ENCODE peak calls at places on chromosomes 4 and X, in seven cellular contexts. One of them, this sample, is unnamed.
A peak's percentile ranks its signal among the peaks of the same experiment; 100 is the strongest.

GRCh38 chr4:138078264-138078663 is 163.9 kb downstream of the SLC7A11 start:
- DNase-seq in T follicular helper cell: no peak
- DNase-seq in CD8-positive, alpha-beta memory T cell: no peak
- DNase-seq in B cell: no peak
- DNase-seq in posterior vena cava: no peak
- DNase-seq in A172: no peak
- DNase-seq in fibroblast of mammary gland: no peak
- DNase-seq in this sample: no peak

GRCh38 chrX:6228720-6229119 is at the start of gene NLGN4X:
- DNase-seq in posterior vena cava: no peak
- DNase-seq in A172: no peak
- DNase-seq in B cell: no peak
- DNase-seq in T follicular helper cell: no peak
- DNase-seq in fibroblast of mammary gland: no peak
- DNase-seq in CD8-positive, alpha-beta memory T cell: no peak
- DNase-seq in this sample: no peak

GRCh38 chr4:8267077-8267476 is 2.5 kb upstream of the HTRA3 start:
- DNase-seq in A172: no peak
- DNase-seq in posterior vena cava: peak; percentile 92
- DNase-seq in T follicular helper cell: no peak
- DNase-seq in CD8-positive, alpha-beta memory T cell: no peak
- DNase-seq in B cell: peak; percentile 13
- DNase-seq in fibroblast of mammary gland: peak; percentile 62
- DNase-seq in this sample: peak; percentile 58

GRCh38 chr4:141473952-141474351 is 162.4 kb upstream of the IL15 start:
- DNase-seq in B cell: no peak
- DNase-seq in CD8-positive, alpha-beta memory T cell: no peak
- DNase-seq in posterior vena cava: no peak
- DNase-seq in A172: no peak
- DNase-seq in fibroblast of mammary gland: peak; percentile 80
- DNase-seq in T follicular helper cell: no peak
- DNase-seq in this sample: no peak

GRCh38 chrX:111823068-111823467 is 52.9 kb upstream of the TRPC5OS start:
- DNase-seq in CD8-positive, alpha-beta memory T cell: no peak
- DNase-seq in posterior vena cava: no peak
- DNase-seq in A172: no peak
- DNase-seq in B cell: no peak
- DNase-seq in fibroblast of mammary gland: no peak
- DNase-seq in T follicular helper cell: no peak
- DNase-seq in this sample: no peak

GRCh38 chrX:3407785-3408184 is 61.3 kb upstream of the MXRA5 start:
- DNase-seq in posterior vena cava: no peak
- DNase-seq in fibroblast of mammary gland: no peak
- DNase-seq in T follicular helper cell: no peak
- DNase-seq in CD8-positive, alpha-beta memory T cell: no peak
- DNase-seq in A172: no peak
- DNase-seq in B cell: no peak
- DNase-seq in this sample: no peak

GRCh38 chr4:109746728-109747127 is 16.9 kb upstream of the PLA2G12A start:
- DNase-seq in B cell: no peak
- DNase-seq in fibroblast of mammary gland: no peak
- DNase-seq in A172: no peak
- DNase-seq in CD8-positive, alpha-beta memory T cell: no peak
- DNase-seq in T follicular helper cell: no peak
- DNase-seq in posterior vena cava: no peak
- DNase-seq in this sample: no peak

GRCh38 chr4:141056473-141056872 is 76.8 kb downstream of the RNF150 start:
- DNase-seq in B cell: no peak
- DNase-seq in fibroblast of mammary gland: no peak
- DNase-seq in CD8-positive, alpha-beta memory T cell: no peak
- DNase-seq in A172: no peak
- DNase-seq in T follicular helper cell: no peak
- DNase-seq in posterior vena cava: no peak
- DNase-seq in this sample: no peak

GRCh38 chrX:13791559-13791958 is 25.3 kb downstream of the GPM6B start:
- DNase-seq in posterior vena cava: no peak
- DNase-seq in T follicular helper cell: no peak
- DNase-seq in fibroblast of mammary gland: peak; percentile 38
- DNase-seq in CD8-positive, alpha-beta memory T cell: no peak
- DNase-seq in B cell: no peak
- DNase-seq in A172: no peak
- DNase-seq in this sample: no peak

GRCh38 chrX:154083134-154083517 is 14.4 kb downstream of the MECP2 start:
- DNase-seq in posterior vena cava: no peak
- DNase-seq in B cell: no peak
- DNase-seq in A172: peak; percentile 11
- DNase-seq in T follicular helper cell: no peak
- DNase-seq in fibroblast of mammary gland: no peak
- DNase-seq in CD8-positive, alpha-beta memory T cell: no peak
- DNase-seq in this sample: no peak

GRCh38 chrX:128975716-128976115 is 547.6 kb downstream of the SMARCA1 start:
- DNase-seq in fibroblast of mammary gland: peak; percentile 3
- DNase-seq in B cell: no peak
- DNase-seq in A172: no peak
- DNase-seq in T follicular helper cell: no peak
- DNase-seq in CD8-positive, alpha-beta memory T cell: no peak
- DNase-seq in posterior vena cava: no peak
- DNase-seq in this sample: peak; percentile 22

GRCh38 chr4:138658518-138658917 is 357.1 kb upstream of the NOCT start:
- DNase-seq in T follicular helper cell: no peak
- DNase-seq in fibroblast of mammary gland: no peak
- DNase-seq in posterior vena cava: no peak
- DNase-seq in B cell: no peak
- DNase-seq in A172: no peak
- DNase-seq in CD8-positive, alpha-beta memory T cell: no peak
- DNase-seq in this sample: no peak

GRCh38 chrX:2176733-2177132 is 324.0 kb downstream of the DHRSX start:
- DNase-seq in posterior vena cava: no peak
- DNase-seq in CD8-positive, alpha-beta memory T cell: no peak
- DNase-seq in fibroblast of mammary gland: no peak
- DNase-seq in T follicular helper cell: no peak
- DNase-seq in A172: no peak
- DNase-seq in B cell: no peak
- DNase-seq in this sample: no peak

GRCh38 chrX:15947648-15948317 is 93.2 kb upstream of the AP1S2 start:
- DNase-seq in fibroblast of mammary gland: peak; percentile 68
- DNase-seq in A172: peak; percentile 84
- DNase-seq in CD8-positive, alpha-beta memory T cell: no peak
- DNase-seq in posterior vena cava: no peak
- DNase-seq in B cell: no peak
- DNase-seq in T follicular helper cell: no peak
- DNase-seq in this sample: no peak

GRCh38 chrX:13266641-13267420 is 53.0 kb downstream of the ATXN3L start:
- DNase-seq in fibroblast of mammary gland: peak; percentile 78
- DNase-seq in CD8-positive, alpha-beta memory T cell: no peak
- DNase-seq in T follicular helper cell: no peak
- DNase-seq in A172: peak; percentile 56
- DNase-seq in B cell: no peak
- DNase-seq in posterior vena cava: no peak
- DNase-seq in this sample: peak; percentile 41

GRCh38 chrX:11887175-11887574 is 129.1 kb downstream of the MSL3 start:
- DNase-seq in fibroblast of mammary gland: no peak
- DNase-seq in CD8-positive, alpha-beta memory T cell: no peak
- DNase-seq in B cell: no peak
- DNase-seq in posterior vena cava: no peak
- DNase-seq in A172: no peak
- DNase-seq in T follicular helper cell: no peak
- DNase-seq in this sample: no peak

GRCh38 chr4:13202731-13203519 is 281.2 kb downstream of the RAB28 start:
- DNase-seq in fibroblast of mammary gland: no peak
- DNase-seq in CD8-positive, alpha-beta memory T cell: no peak
- DNase-seq in posterior vena cava: no peak
- DNase-seq in T follicular helper cell: no peak
- DNase-seq in A172: no peak
- DNase-seq in B cell: no peak
- DNase-seq in this sample: no peak

GRCh38 chr4:120801171-120801758 is 121.3 kb downstream of the PRDM5 start:
- DNase-seq in fibroblast of mammary gland: peak; percentile 74
- DNase-seq in posterior vena cava: peak; percentile 76
- DNase-seq in B cell: no peak
- DNase-seq in T follicular helper cell: no peak
- DNase-seq in CD8-positive, alpha-beta memory T cell: no peak
- DNase-seq in A172: no peak
- DNase-seq in this sample: no peak

GRCh38 chrX:153400146-153401132 is 711 bp downstream of the PNMA6E start:
- DNase-seq in A172: peak; percentile 13
- DNase-seq in fibroblast of mammary gland: peak; percentile 20
- DNase-seq in B cell: peak; percentile 56
- DNase-seq in CD8-positive, alpha-beta memory T cell: peak; percentile 36
- DNase-seq in posterior vena cava: peak; percentile 83
- DNase-seq in T follicular helper cell: peak; percentile 31
- DNase-seq in this sample: peak; percentile 70

GRCh38 chrX:44253573-44253942 is 89.9 kb downstream of the EFHC2 start:
- DNase-seq in B cell: no peak
- DNase-seq in posterior vena cava: no peak
- DNase-seq in T follicular helper cell: no peak
- DNase-seq in fibroblast of mammary gland: no peak
- DNase-seq in A172: no peak
- DNase-seq in CD8-positive, alpha-beta memory T cell: no peak
- DNase-seq in this sample: no peak

This sample was measured in activated CD4-positive, alpha-beta memory T cell treated with anti-CD3 and anti-CD28 coated beads for 36 hours.